ENCODE peak calls at places on chromosome 7, in five cellular contexts. M is stomach, Y is transverse colon, I is H1, U is suprapubic skin. R is an unnamed sample. For H3K27me3, the result is how much of the 10 kb centered on the place peaks cover.

GRCh38 chr7:97971120-97971989 is 18.6 kb downstream of the OCM2 start:
- DNase-seq in M (no peak), Y (peak), I (no peak), U (no peak), R (no peak)

GRCh38 chr7:149734514-149735075 is 38.8 kb downstream of the ZNF467 start:
- DNase-seq in M (no peak), Y (no peak), I (peak), U (peak), R (no peak)

GRCh38 chr7:4049202-4049601 is 632.9 kb upstream of the FOXK1 start:
- DNase-seq in M (no peak), Y (no peak), I (peak), U (no peak), R (no peak)

GRCh38 chr7:75986147-75986781 is 8.1 kb downstream of the TMEM120A start:
- DNase-seq in M (no peak), Y (no peak), I (no peak), U (no peak), R (no peak)

GRCh38 chr7:149310113-149310836 is 48.3 kb downstream of the ZNF783 start:
- DNase-seq in M (no peak), Y (no peak), I (no peak), U (no peak), R (no peak)

GRCh38 chr7:158097511-158098124 is 490.0 kb downstream of the PTPRN2 start:
- DNase-seq in M (peak), Y (no peak), I (no peak), U (peak), R (peak)

GRCh38 chr7:5173490-5173889 is 16.5 kb upstream of the WIPI2 start:
- DNase-seq in M (no peak), Y (no peak), I (no peak), U (no peak), R (no peak)

GRCh38 chr7:129315916-129316315 is 91.1 kb downstream of the AHCYL2 start:
- DNase-seq in M (no peak), Y (no peak), I (no peak), U (no peak), R (no peak)

GRCh38 chr7:70319057-70319456 is 720.8 kb downstream of the AUTS2 start:
- DNase-seq in M (no peak), Y (no peak), I (no peak), U (no peak), R (no peak)

GRCh38 chr7:149760538-149760937 is 12.8 kb downstream of the ZNF467 start:
- DNase-seq in M (no peak), Y (no peak), I (no peak), U (no peak), R (no peak)

GRCh38 chr7:43569424-43569823 is 13.5 kb upstream of the STK17A start:
- DNase-seq in M (no peak), Y (no peak), I (no peak), U (no peak), R (no peak)

GRCh38 chr7:151430391-151431205 is 9.3 kb downstream of the CRYGN start:
- DNase-seq in M (no peak), Y (no peak), I (no peak), U (no peak), R (peak)

GRCh38 chr7:136018104-136018503 is 40.9 kb upstream of the MTPN start:
- DNase-seq in M (no peak), Y (no peak), I (no peak), U (no peak), R (no peak)

GRCh38 chr7:14833707-14834106 is 68.8 kb downstream of the DGKB start:
- DNase-seq in M (no peak), Y (no peak), I (no peak), U (no peak), R (no peak)

GRCh38 chr7:104275900-104276299 is 52.5 kb upstream of the LHFPL3 start:
- DNase-seq in M (no peak), Y (no peak), I (no peak), U (no peak), R (no peak)

GRCh38 chr7:14303536-14303935 is 314.1 kb upstream of the ETV1 start:
- DNase-seq in M (no peak), Y (no peak), I (no peak), U (no peak), R (no peak)

GRCh38 chr7:151028948-151029501 is 775 bp downstream of the ABCB8 start:
- DNase-seq in M (no peak), Y (no peak), I (no peak), U (no peak), R (no peak)

GRCh38 chr7:144384555-144385245 is 18.8 kb downstream of the NOBOX start:
- DNase-seq in M (no peak), Y (peak), I (peak), U (peak), R (no peak)

GRCh38 chr7:116802784-116803183 is 59.6 kb upstream of the CAPZA2 start:
- DNase-seq in M (no peak), Y (peak), I (no peak), U (no peak), R (no peak)

GRCh38 chr7:91945476-91945875 is 4.8 kb downstream of the AKAP9 start:
- DNase-seq in M (no peak), Y (no peak), I (no peak), U (no peak), R (no peak)

GRCh38 chr7:134502463-134502862 is 24.9 kb upstream of the AKR1B10 start:
- DNase-seq in M (no peak), Y (peak), I (no peak), U (peak), R (no peak)

GRCh38 chr7:13407911-13408310 is 581.6 kb downstream of the ETV1 start:
- DNase-seq in M (no peak), Y (no peak), I (no peak), U (no peak), R (no peak)

GRCh38 chr7:141275350-141275749 is 201.5 kb downstream of the TMEM178B start:
- DNase-seq in M (no peak), Y (no peak), I (no peak), U (no peak), R (no peak)

GRCh38 chr7:29937132-29937531 is 52.5 kb downstream of the SCRN1 start:
- DNase-seq in M (no peak), Y (no peak), I (no peak), U (no peak), R (no peak)

GRCh38 chr7:131546583-131547111 is 9.8 kb downstream of the PODXL start:
- DNase-seq in M (no peak), Y (no peak), I (peak), U (no peak), R (no peak)

GRCh38 chr7:45918556-45918955 is 2.5 kb downstream of the IGFBP3 start:
- DNase-seq in M (no peak), Y (no peak), I (no peak), U (no peak), R (no peak)

GRCh38 chr7:38908759-38909335 is at the start of gene VPS41:
- DNase-seq in M (peak), Y (peak), I (peak), U (peak), R (peak)

GRCh38 chr7:98978672-98979071 is 100.3 kb downstream of the TRRAP start:
- DNase-seq in M (no peak), Y (no peak), I (no peak), U (peak), R (no peak)

GRCh38 chr7:81186691-81187090 is 267.8 kb upstream of the SEMA3C start:
- DNase-seq in M (no peak), Y (no peak), I (no peak), U (no peak), R (no peak)

GRCh38 chr7:55247466-55247865 is 117.7 kb upstream of the LANCL2 start:
- DNase-seq in M (no peak), Y (no peak), I (no peak), U (no peak), R (no peak)

GRCh38 chr7:72326365-72326764 is 85.8 kb downstream of the CALN1 start:
- DNase-seq in M (no peak), Y (no peak), I (no peak), U (no peak), R (no peak)
- TF ChIP-seq CTCF in M (no peak), Y (no peak), I (no peak), U (no peak), R (no peak)

GRCh38 chr7:137967143-137968018 is 34.5 kb downstream of the CREB3L2 start:
- DNase-seq in M (no peak), Y (no peak), I (no peak), U (no peak), R (no peak)
- TF ChIP-seq EP300 in M (no peak), Y (no peak), I (no peak), U (no peak), R (no peak)

GRCh38 chr7:95250591-95250990 is 73.7 kb downstream of the PON1 start:
- DNase-seq in M (no peak), Y (no peak), I (no peak), U (no peak), R (no peak)
- H3K27me3 ChIP-seq in M (under half), Y (under half), I (under half), U (under half), R (under half)

DNA sequence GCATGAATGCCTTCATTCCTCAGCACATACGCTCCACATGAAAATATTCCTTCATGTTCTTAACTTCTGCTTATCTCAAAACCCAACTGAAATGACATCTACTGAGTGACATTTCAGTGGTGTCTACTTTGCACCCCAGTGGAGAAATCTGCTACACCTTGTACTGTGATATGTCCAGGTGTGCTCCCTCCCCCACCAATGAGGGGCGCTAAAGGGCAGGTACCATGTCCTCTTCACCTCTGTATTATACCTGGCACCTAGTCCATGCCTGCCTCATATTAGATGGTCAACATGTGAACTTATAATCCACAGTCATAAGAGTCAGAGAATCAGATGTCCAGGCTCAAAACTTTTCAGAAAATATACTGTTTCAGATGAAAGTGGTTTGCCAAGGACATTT is 2.1 kb downstream of the PAXIP1 start:
- DNase-seq in M (no peak), Y (peak), I (no peak), U (no peak), R (no peak)
- TF ChIP-seq CTCF in M (no peak), Y (no peak), I (peak), U (no peak), R (no peak)

GRCh38 chr7:108001759-108002725 is 919 bp downstream of the LAMB1 start:
- DNase-seq in M (no peak), Y (peak), I (peak), U (no peak), R (no peak)
- TF ChIP-seq EP300 in M (no peak), Y (no peak), I (no peak), U (no peak), R (no peak)

GRCh38 chr7:27395626-27396025 is 153.0 kb downstream of the EVX1 start:
- DNase-seq in M (no peak), Y (no peak), I (no peak), U (no peak), R (no peak)

GRCh38 chr7:27394871-27395270 is 152.3 kb downstream of the EVX1 start:
- DNase-seq in M (no peak), Y (no peak), I (no peak), U (no peak), R (no peak)

GRCh38 chr7:27397503-27397902 is 154.9 kb downstream of the EVX1 start:
- DNase-seq in M (no peak), Y (no peak), I (no peak), U (no peak), R (no peak)

GRCh38 chr7:27405780-27406179 is 163.2 kb downstream of the EVX1 start:
- DNase-seq in M (no peak), Y (no peak), I (no peak), U (no peak), R (no peak)

DNA sequence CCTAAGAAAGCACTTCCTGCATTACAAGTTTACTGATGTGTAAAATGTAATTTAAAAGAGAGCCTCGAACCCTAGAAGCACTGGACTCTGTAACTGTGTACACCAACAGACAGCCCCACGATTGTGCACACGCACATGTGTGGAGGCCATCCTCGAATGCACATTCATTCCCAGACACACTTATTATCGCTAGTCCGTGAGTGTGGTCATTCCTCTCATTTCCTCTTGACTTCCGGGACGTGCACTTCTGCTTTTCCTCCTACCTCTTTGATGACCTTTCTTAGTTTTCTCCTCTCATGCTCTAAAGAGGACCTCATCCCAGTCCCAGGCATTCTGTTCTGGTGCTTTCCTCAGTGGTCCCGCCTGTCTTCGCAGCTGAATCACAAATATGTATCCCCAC is 157.6 kb downstream of the EVX1 start:
- DNase-seq in M (no peak), Y (no peak), I (no peak), U (no peak), R (no peak)
- H3K27me3 ChIP-seq in M (under half), Y (under half), I (under half), U (under half), R (under half)

DNA sequence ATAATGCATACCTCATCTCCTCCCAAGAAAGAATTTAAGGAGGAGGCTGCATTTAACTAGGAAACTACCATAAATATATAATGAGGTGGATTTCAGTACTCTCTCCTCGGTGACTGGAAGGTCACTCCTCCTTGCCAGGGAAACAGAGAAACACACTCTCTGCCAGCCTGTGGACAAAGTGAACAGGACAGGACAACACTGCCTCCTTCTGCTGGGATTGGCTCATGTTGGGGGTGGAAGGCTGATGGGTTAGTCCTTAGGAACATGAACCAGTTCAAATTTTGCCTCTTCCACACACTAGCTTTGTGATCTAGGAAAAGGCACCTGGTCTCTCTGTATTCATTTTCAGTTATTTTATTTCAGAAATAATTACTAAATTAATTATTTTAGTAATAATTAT is 50.6 kb upstream of the STEAP4 start:
- DNase-seq in M (peak), Y (no peak), I (no peak), U (no peak), R (peak)
- TF ChIP-seq CTCF in M (no peak), Y (no peak), I (peak), U (peak), R (no peak)

GRCh38 chr7:73742753-73743641 is 4.4 kb upstream of the ABHD11 start:
- DNase-seq in M (peak), Y (peak), I (peak), U (peak), R (peak)
- TF ChIP-seq EP300 in M (no peak), Y (peak), I (peak), U (no peak), R (no peak)

DNA sequence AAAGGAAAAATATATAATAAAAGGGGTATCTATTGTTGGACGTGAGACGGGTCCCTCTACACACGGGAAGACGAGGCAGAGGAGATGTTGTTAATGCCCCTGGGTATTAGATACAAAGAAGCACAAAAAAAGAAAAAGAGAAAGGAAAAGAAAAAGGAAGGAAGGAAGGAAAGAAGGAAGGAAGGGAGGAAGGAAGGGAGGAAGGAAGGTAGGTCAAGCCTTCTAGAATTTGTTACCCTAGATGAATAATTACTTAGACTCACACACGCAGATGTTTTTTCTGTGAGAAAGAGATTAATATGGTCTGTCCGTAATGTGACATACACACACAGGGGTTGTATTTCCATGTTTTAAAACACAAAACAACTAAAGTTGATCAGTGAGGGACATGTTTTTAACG is 292.3 kb upstream of the NFE2L3 start:
- DNase-seq in M (no peak), Y (no peak), I (no peak), U (no peak), R (no peak)
- H3K27me3 ChIP-seq in M (under half), Y (half or more), I (under half), U (half or more), R (half or more)